ENCODE peak calls at places on chromosome 9, in ten cellular contexts. One of them, this sample, is unnamed.

GRCh38 chr9:76401580-76402354 is 7.5 kb upstream of the RFK start:
- DNase-seq in uterus: no peak
- DNase-seq in heart left ventricle: no peak
- DNase-seq in ovary: no peak
- DNase-seq in transverse colon: peak; percentile 30
- DNase-seq in spleen: no peak
- DNase-seq in right lobe of liver: no peak
- DNase-seq in stomach: no peak
- DNase-seq in A549: no peak
- DNase-seq in HepG2: peak; percentile 91
- DNase-seq in this sample: no peak

GRCh38 chr9:129886226-129887174 is 51.2 kb downstream of the USP20 start:
- DNase-seq in uterus: no peak
- DNase-seq in heart left ventricle: no peak
- DNase-seq in ovary: no peak
- DNase-seq in transverse colon: peak; percentile 52
- DNase-seq in spleen: peak; percentile 83
- DNase-seq in right lobe of liver: peak; percentile 29
- DNase-seq in stomach: no peak
- DNase-seq in A549: no peak
- DNase-seq in HepG2: no peak
- DNase-seq in this sample: no peak

GRCh38 chr9:13295556-13295955 is 16.1 kb upstream of the MPDZ start:
- DNase-seq in uterus: no peak
- DNase-seq in heart left ventricle: no peak
- DNase-seq in ovary: no peak
- DNase-seq in transverse colon: no peak
- DNase-seq in spleen: no peak
- DNase-seq in right lobe of liver: no peak
- DNase-seq in stomach: no peak
- DNase-seq in A549: no peak
- DNase-seq in HepG2: no peak
- DNase-seq in this sample: no peak

GRCh38 chr9:92974161-92974661 is 26.9 kb downstream of the FGD3 start:
- DNase-seq in uterus: no peak
- DNase-seq in heart left ventricle: no peak
- DNase-seq in ovary: no peak
- DNase-seq in transverse colon: no peak
- DNase-seq in spleen: no peak
- DNase-seq in right lobe of liver: no peak
- DNase-seq in stomach: no peak
- DNase-seq in A549: no peak
- DNase-seq in HepG2: peak; percentile 32
- DNase-seq in this sample: no peak

GRCh38 chr9:94511943-94512265 is 43.0 kb upstream of the PCAT7 start:
- DNase-seq in uterus: no peak
- DNase-seq in heart left ventricle: no peak
- DNase-seq in ovary: no peak
- DNase-seq in transverse colon: no peak
- DNase-seq in spleen: no peak
- DNase-seq in right lobe of liver: no peak
- DNase-seq in stomach: no peak
- DNase-seq in A549: no peak
- DNase-seq in HepG2: no peak
- DNase-seq in this sample: no peak

GRCh38 chr9:79610019-79610760 is 38.4 kb downstream of the TLE4 start:
- DNase-seq in uterus: no peak
- DNase-seq in heart left ventricle: no peak
- DNase-seq in ovary: no peak
- DNase-seq in transverse colon: no peak
- DNase-seq in spleen: no peak
- DNase-seq in right lobe of liver: no peak
- DNase-seq in stomach: no peak
- DNase-seq in A549: no peak
- DNase-seq in HepG2: no peak
- DNase-seq in this sample: no peak

GRCh38 chr9:95018099-95018927 is 291.8 kb downstream of the AOPEP start:
- DNase-seq in uterus: no peak
- DNase-seq in heart left ventricle: peak; percentile 69
- DNase-seq in ovary: no peak
- DNase-seq in transverse colon: no peak
- DNase-seq in spleen: no peak
- DNase-seq in right lobe of liver: no peak
- DNase-seq in stomach: no peak
- DNase-seq in A549: peak; percentile 65
- DNase-seq in HepG2: peak; percentile 20
- DNase-seq in this sample: no peak

GRCh38 chr9:8188720-8189407 is 389.3 kb upstream of the DMAC1 start:
- DNase-seq in uterus: no peak
- DNase-seq in heart left ventricle: no peak
- DNase-seq in ovary: no peak
- DNase-seq in transverse colon: no peak
- DNase-seq in spleen: no peak
- DNase-seq in right lobe of liver: no peak
- DNase-seq in stomach: no peak
- DNase-seq in A549: no peak
- DNase-seq in HepG2: no peak
- DNase-seq in this sample: no peak

GRCh38 chr9:35490155-35490909 is 421 bp downstream of the RUSC2 start:
- DNase-seq in uterus: no peak
- DNase-seq in heart left ventricle: peak; percentile 38
- DNase-seq in ovary: peak; percentile 22
- DNase-seq in transverse colon: peak; percentile 8
- DNase-seq in spleen: peak; percentile 82
- DNase-seq in right lobe of liver: peak; percentile 44
- DNase-seq in stomach: no peak
- DNase-seq in A549: peak; percentile 53
- DNase-seq in HepG2: no peak
- DNase-seq in this sample: peak; percentile 49

GRCh38 chr9:35051069-35051967 is 21.1 kb downstream of the VCP start:
- DNase-seq in uterus: peak; percentile 43
- DNase-seq in heart left ventricle: no peak
- DNase-seq in ovary: no peak
- DNase-seq in transverse colon: peak; percentile 41
- DNase-seq in spleen: no peak
- DNase-seq in right lobe of liver: no peak
- DNase-seq in stomach: peak; percentile 45
- DNase-seq in A549: peak; percentile 46
- DNase-seq in HepG2: peak; percentile 45
- DNase-seq in this sample: no peak

GRCh38 chr9:102047549-102047948 is 309.1 kb upstream of the GRIN3A start:
- DNase-seq in uterus: no peak
- DNase-seq in heart left ventricle: no peak
- DNase-seq in ovary: no peak
- DNase-seq in transverse colon: no peak
- DNase-seq in spleen: no peak
- DNase-seq in right lobe of liver: no peak
- DNase-seq in stomach: no peak
- DNase-seq in A549: no peak
- DNase-seq in HepG2: no peak
- DNase-seq in this sample: no peak

GRCh38 chr9:68998344-68998743 is 15.6 kb downstream of the PRKACG start:
- DNase-seq in uterus: no peak
- DNase-seq in heart left ventricle: no peak
- DNase-seq in ovary: no peak
- DNase-seq in transverse colon: no peak
- DNase-seq in spleen: no peak
- DNase-seq in right lobe of liver: no peak
- DNase-seq in stomach: no peak
- DNase-seq in A549: no peak
- DNase-seq in HepG2: no peak
- DNase-seq in this sample: no peak

GRCh38 chr9:87667164-87667738 is 58.7 kb upstream of the CTSL start:
- DNase-seq in uterus: no peak
- DNase-seq in heart left ventricle: no peak
- DNase-seq in ovary: no peak
- DNase-seq in transverse colon: no peak
- DNase-seq in spleen: no peak
- DNase-seq in right lobe of liver: no peak
- DNase-seq in stomach: no peak
- DNase-seq in A549: peak; percentile 51
- DNase-seq in HepG2: peak; percentile 50
- DNase-seq in this sample: no peak

GRCh38 chr9:87875839-87876545 is 6.7 kb upstream of the SPATA31E1 start:
- DNase-seq in uterus: no peak
- DNase-seq in heart left ventricle: no peak
- DNase-seq in ovary: no peak
- DNase-seq in transverse colon: no peak
- DNase-seq in spleen: peak; percentile 61
- DNase-seq in right lobe of liver: no peak
- DNase-seq in stomach: no peak
- DNase-seq in A549: no peak
- DNase-seq in HepG2: no peak
- DNase-seq in this sample: peak; percentile 29

GRCh38 chr9:81103597-81104471 is 585.5 kb downstream of the TLE1 start:
- DNase-seq in uterus: no peak
- DNase-seq in heart left ventricle: no peak
- DNase-seq in ovary: no peak
- DNase-seq in transverse colon: no peak
- DNase-seq in spleen: no peak
- DNase-seq in right lobe of liver: no peak
- DNase-seq in stomach: no peak
- DNase-seq in A549: no peak
- DNase-seq in HepG2: no peak
- DNase-seq in this sample: no peak

GRCh38 chr9:135165756-135166519 is 78.5 kb downstream of the OLFM1 start:
- DNase-seq in uterus: no peak
- DNase-seq in heart left ventricle: no peak
- DNase-seq in ovary: no peak
- DNase-seq in transverse colon: no peak
- DNase-seq in spleen: no peak
- DNase-seq in right lobe of liver: no peak
- DNase-seq in stomach: no peak
- DNase-seq in A549: no peak
- DNase-seq in HepG2: no peak
- DNase-seq in this sample: no peak

GRCh38 chr9:125586173-125586512 is 120.9 kb downstream of the MAPKAP1 start:
- DNase-seq in uterus: no peak
- DNase-seq in heart left ventricle: no peak
- DNase-seq in ovary: no peak
- DNase-seq in transverse colon: peak; percentile 31
- DNase-seq in spleen: no peak
- DNase-seq in right lobe of liver: no peak
- DNase-seq in stomach: no peak
- DNase-seq in A549: no peak
- DNase-seq in HepG2: no peak
- DNase-seq in this sample: no peak

GRCh38 chr9:127303830-127304229 is 39.3 kb downstream of the GARNL3 start:
- DNase-seq in uterus: no peak
- DNase-seq in heart left ventricle: no peak
- DNase-seq in ovary: no peak
- DNase-seq in transverse colon: no peak
- DNase-seq in spleen: no peak
- DNase-seq in right lobe of liver: no peak
- DNase-seq in stomach: no peak
- DNase-seq in A549: no peak
- DNase-seq in HepG2: no peak
- DNase-seq in this sample: no peak
- H3K27ac ChIP-seq in uterus: no peak overlapping the region
- H3K27ac ChIP-seq in heart left ventricle: no peak overlapping the region
- H3K27ac ChIP-seq in ovary: no peak overlapping the region
- H3K27ac ChIP-seq in transverse colon: no peak overlapping the region
- H3K27ac ChIP-seq in spleen: no peak overlapping the region
- H3K27ac ChIP-seq in right lobe of liver: peak overlapping the region; percentile 64
- H3K27ac ChIP-seq in stomach: no peak overlapping the region
- H3K27ac ChIP-seq in A549: no peak overlapping the region
- H3K27ac ChIP-seq in HepG2: no peak overlapping the region
- H3K27ac ChIP-seq in this sample: no peak overlapping the region

DNA sequence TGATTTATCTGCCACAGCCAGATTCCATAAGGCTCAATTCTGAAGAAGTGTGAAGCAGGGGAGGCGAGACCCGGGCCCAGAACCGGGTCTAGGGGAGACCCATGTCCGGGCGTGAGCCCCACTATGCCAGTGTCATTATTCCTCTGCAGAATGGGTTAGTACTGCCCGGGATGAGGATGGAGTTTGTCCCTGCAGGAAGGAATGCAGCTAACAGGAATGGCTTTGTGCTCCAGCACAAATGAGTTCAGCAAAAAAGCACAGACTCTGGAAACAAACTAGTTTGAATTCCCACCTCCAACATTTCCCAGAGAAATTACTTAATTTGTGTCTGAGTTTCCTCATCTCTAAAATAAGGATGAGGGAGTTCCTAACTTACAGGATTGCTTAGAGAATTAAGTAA is 202.9 kb downstream of the SYK start:
- DNase-seq in uterus: no peak
- DNase-seq in heart left ventricle: no peak
- DNase-seq in ovary: no peak
- DNase-seq in transverse colon: no peak
- DNase-seq in spleen: no peak
- DNase-seq in right lobe of liver: no peak
- DNase-seq in stomach: no peak
- DNase-seq in A549: no peak
- DNase-seq in HepG2: no peak
- DNase-seq in this sample: no peak
- TF ChIP-seq CTCF in uterus: no peak
- TF ChIP-seq CTCF in heart left ventricle: no peak
- TF ChIP-seq CTCF in ovary: no peak
- TF ChIP-seq CTCF in transverse colon: no peak
- TF ChIP-seq CTCF in spleen: no peak
- TF ChIP-seq CTCF in right lobe of liver: no peak
- TF ChIP-seq CTCF in stomach: no peak
- TF ChIP-seq CTCF in A549: no peak
- TF ChIP-seq CTCF in HepG2: no peak
- TF ChIP-seq CTCF in this sample: no peak

GRCh38 chr9:4762889-4763521 is 22.0 kb upstream of the AK3 start:
- DNase-seq in uterus: no peak
- DNase-seq in heart left ventricle: peak; percentile 35
- DNase-seq in ovary: no peak
- DNase-seq in transverse colon: peak; percentile 53
- DNase-seq in spleen: peak; percentile 86
- DNase-seq in right lobe of liver: peak; percentile 61
- DNase-seq in stomach: no peak
- DNase-seq in A549: no peak
- DNase-seq in HepG2: no peak
- DNase-seq in this sample: no peak
- TF ChIP-seq POLR2A in uterus: no peak
- TF ChIP-seq POLR2A in heart left ventricle: no peak
- TF ChIP-seq POLR2A in ovary: no peak
- TF ChIP-seq POLR2A in transverse colon: no peak
- TF ChIP-seq POLR2A in spleen: no peak
- TF ChIP-seq POLR2A in right lobe of liver: no peak
- TF ChIP-seq POLR2A in stomach: no peak
- TF ChIP-seq POLR2A in A549: no peak
- TF ChIP-seq POLR2A in HepG2: no peak
- TF ChIP-seq POLR2A in this sample: no peak

GRCh38 chr9:6611891-6612290 is 33.6 kb downstream of the GLDC start:
- DNase-seq in uterus: no peak
- DNase-seq in heart left ventricle: no peak
- DNase-seq in ovary: no peak
- DNase-seq in transverse colon: no peak
- DNase-seq in spleen: no peak
- DNase-seq in right lobe of liver: no peak
- DNase-seq in stomach: no peak
- DNase-seq in A549: no peak
- DNase-seq in HepG2: no peak
- DNase-seq in this sample: no peak
- H3K27ac ChIP-seq in uterus: no peak overlapping the region
- H3K27ac ChIP-seq in heart left ventricle: no peak overlapping the region
- H3K27ac ChIP-seq in ovary: no peak overlapping the region
- H3K27ac ChIP-seq in transverse colon: no peak overlapping the region
- H3K27ac ChIP-seq in spleen: no peak overlapping the region
- H3K27ac ChIP-seq in right lobe of liver: no peak overlapping the region
- H3K27ac ChIP-seq in stomach: no peak overlapping the region
- H3K27ac ChIP-seq in A549: no peak overlapping the region
- H3K27ac ChIP-seq in HepG2: no peak overlapping the region
- H3K27ac ChIP-seq in this sample: no peak overlapping the region

GRCh38 chr9:2120926-2121689 is 106.0 kb downstream of the SMARCA2 start:
- DNase-seq in uterus: no peak
- DNase-seq in heart left ventricle: no peak
- DNase-seq in ovary: peak; percentile 25
- DNase-seq in transverse colon: no peak
- DNase-seq in spleen: no peak
- DNase-seq in right lobe of liver: no peak
- DNase-seq in stomach: no peak
- DNase-seq in A549: no peak
- DNase-seq in HepG2: no peak
- DNase-seq in this sample: no peak
- TF ChIP-seq CTCF in uterus: peak; percentile 24
- TF ChIP-seq CTCF in heart left ventricle: peak; percentile 46
- TF ChIP-seq CTCF in ovary: no peak
- TF ChIP-seq CTCF in transverse colon: no peak
- TF ChIP-seq CTCF in spleen: no peak
- TF ChIP-seq CTCF in right lobe of liver: no peak
- TF ChIP-seq CTCF in stomach: no peak
- TF ChIP-seq CTCF in A549: no peak
- TF ChIP-seq CTCF in HepG2: no peak
- TF ChIP-seq CTCF in this sample: no peak

This sample was measured in Peyer's patch.